ENCODE peak calls at places on chromosomes 6 and 20, in four cellular contexts. One of them, this sample, is unnamed.

GRCh38 chr20:18259730-18260129 is 28.6 kb upstream of the ZNF133 start:
- DNase-seq in HepG2: no peak
- DNase-seq in GM12878: no peak
- DNase-seq in K562: no peak
- DNase-seq in this sample: no peak

GRCh38 chr6:112683926-112684325 is 336.8 kb downstream of the RFPL4B start:
- DNase-seq in GM12878: no peak
- DNase-seq in HepG2: no peak
- DNase-seq in K562: no peak
- DNase-seq in this sample: no peak

GRCh38 chr6:71224011-71224410 is 64.6 kb upstream of the OGFRL1 start:
- DNase-seq in GM12878: no peak
- DNase-seq in HepG2: no peak
- DNase-seq in K562: no peak
- DNase-seq in this sample: no peak

GRCh38 chr20:965956-966355 is 36.2 kb downstream of the RSPO4 start:
- DNase-seq in K562: no peak
- DNase-seq in HepG2: no peak
- DNase-seq in GM12878: no peak
- DNase-seq in this sample: no peak

GRCh38 chr6:110618591-110619267 is 142.3 kb upstream of the SLC22A16 start:
- DNase-seq in HepG2: peak; percentile 28
- DNase-seq in K562: no peak
- DNase-seq in GM12878: peak; percentile 11
- DNase-seq in this sample: peak; percentile 49

GRCh38 chr20:19094959-19095541 is 117.4 kb upstream of the SLC24A3 start:
- DNase-seq in HepG2: no peak
- DNase-seq in K562: no peak
- DNase-seq in GM12878: no peak
- DNase-seq in this sample: no peak

GRCh38 chr6:36729169-36729549 is 31.5 kb downstream of the RAB44 start:
- DNase-seq in GM12878: no peak
- DNase-seq in HepG2: no peak
- DNase-seq in K562: no peak
- DNase-seq in this sample: no peak

GRCh38 chr6:123619156-123619555 is 17.6 kb downstream of the TRDN start:
- DNase-seq in GM12878: no peak
- DNase-seq in K562: no peak
- DNase-seq in HepG2: peak; percentile 4
- DNase-seq in this sample: no peak

GRCh38 chr6:39263299-39264037 is 34.2 kb upstream of the KCNK5 start:
- DNase-seq in K562: no peak
- DNase-seq in HepG2: no peak
- DNase-seq in GM12878: no peak
- DNase-seq in this sample: no peak

GRCh38 chr20:32067234-32067821 is 15.3 kb downstream of the HCK start:
- DNase-seq in GM12878: no peak
- DNase-seq in K562: no peak
- DNase-seq in HepG2: no peak
- DNase-seq in this sample: no peak

GRCh38 chr6:366972-367794 is 24.4 kb upstream of the IRF4 start:
- DNase-seq in HepG2: no peak
- DNase-seq in K562: no peak
- DNase-seq in GM12878: no peak
- DNase-seq in this sample: no peak

DNA sequence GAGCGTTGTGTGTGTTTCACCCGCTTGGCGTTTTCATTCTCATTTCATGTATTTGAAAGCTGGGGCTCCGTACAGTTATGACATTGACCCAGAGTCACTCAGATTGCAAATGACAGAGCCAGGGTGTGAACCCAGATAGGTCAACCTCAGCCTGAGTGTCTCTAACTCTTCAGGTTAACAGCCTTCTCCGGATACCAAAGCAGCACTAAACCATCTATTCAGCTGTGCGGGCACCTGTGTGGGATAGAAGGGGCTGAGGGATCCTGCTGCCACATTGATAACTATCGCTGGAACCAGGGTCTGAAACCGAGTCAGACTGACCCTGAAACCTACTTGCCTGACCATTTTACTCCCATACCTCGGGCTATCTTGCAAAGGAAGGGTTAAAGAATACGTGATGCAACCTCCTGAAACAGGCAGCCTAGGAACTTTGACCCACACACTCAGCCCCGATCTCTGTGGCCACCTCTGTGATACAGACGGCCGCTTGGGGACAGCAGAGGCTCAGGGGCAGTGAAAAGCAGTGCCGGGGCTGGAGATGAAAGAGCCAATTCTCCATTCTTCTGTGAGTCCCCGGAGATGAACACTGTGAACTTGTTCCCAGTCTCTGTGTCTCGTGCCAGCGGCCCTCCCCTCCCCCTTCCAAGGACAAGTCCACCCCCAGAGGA is 233.5 kb upstream of the QKI start:
- DNase-seq in HepG2: peak; percentile 91
- DNase-seq in K562: peak; percentile 33
- DNase-seq in GM12878: no peak
- DNase-seq in this sample: peak; percentile 72
- TF ChIP-seq FOXK2 in HepG2: no peak
- TF ChIP-seq FOXK2 in K562: no peak
- TF ChIP-seq FOXK2 in GM12878: no peak
- TF ChIP-seq FOXK2 in this sample: no peak

GRCh38 chr20:29873946-29874345 is 1383.5 kb upstream of the DEFB115 start:
- DNase-seq in GM12878: no peak
- DNase-seq in K562: no peak
- DNase-seq in HepG2: no peak
- DNase-seq in this sample: no peak
- TF ChIP-seq FOXK2 in GM12878: no peak
- TF ChIP-seq FOXK2 in K562: no peak
- TF ChIP-seq FOXK2 in HepG2: no peak
- TF ChIP-seq FOXK2 in this sample: no peak

DNA sequence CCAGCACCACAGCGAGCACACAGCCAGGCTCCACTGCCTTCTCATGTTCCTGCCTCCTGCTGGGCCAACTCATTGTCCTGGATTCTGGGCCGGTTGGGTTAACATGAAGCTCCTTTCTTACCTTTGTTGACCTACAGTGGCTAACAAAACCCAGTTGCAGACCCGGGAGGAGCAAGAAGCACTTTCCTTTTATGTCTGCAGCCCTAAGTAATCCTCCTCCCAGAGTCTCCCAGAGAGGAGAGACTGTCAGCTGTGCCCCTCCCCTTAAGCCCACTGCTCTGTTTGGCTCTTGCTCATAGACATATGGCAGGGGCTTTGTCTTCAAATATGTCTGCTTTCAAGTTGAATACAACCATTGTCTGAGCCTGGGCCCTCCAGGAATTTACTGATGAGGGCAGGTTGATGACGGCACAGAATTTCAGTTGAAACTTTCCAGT is 55.2 kb downstream of the PSMB1 start:
- DNase-seq in HepG2: no peak
- DNase-seq in K562: no peak
- DNase-seq in GM12878: no peak
- DNase-seq in this sample: no peak
- TF ChIP-seq FOXK2 in HepG2: no peak
- TF ChIP-seq FOXK2 in K562: no peak
- TF ChIP-seq FOXK2 in GM12878: no peak
- TF ChIP-seq FOXK2 in this sample: no peak

GRCh38 chr6:109143191-109143590 is 47.9 kb downstream of the CEP57L1 start:
- DNase-seq in K562: no peak
- DNase-seq in GM12878: no peak
- DNase-seq in HepG2: no peak
- DNase-seq in this sample: no peak

DNA sequence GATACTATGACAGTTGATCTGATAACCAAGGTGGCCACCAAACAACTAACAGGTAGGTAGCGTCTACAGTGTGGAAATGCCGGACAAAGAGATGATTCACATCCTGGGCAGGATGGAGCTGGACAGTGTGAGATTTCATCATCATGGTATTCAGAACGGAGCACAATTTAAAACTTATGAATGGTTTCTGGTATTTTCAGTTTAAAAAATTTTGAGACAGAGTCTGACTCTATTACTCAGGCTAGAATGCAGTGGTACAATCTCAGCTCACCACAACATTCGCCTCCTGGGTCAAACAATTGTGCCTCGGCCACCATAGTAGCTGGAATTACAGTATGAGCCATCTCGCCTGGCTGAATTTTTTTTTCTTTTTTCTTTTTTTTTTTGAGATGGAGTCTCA is 43.8 kb downstream of the CEP57L1 start:
- DNase-seq in HepG2: peak; percentile 39
- DNase-seq in K562: no peak
- DNase-seq in GM12878: no peak
- DNase-seq in this sample: no peak
- TF ChIP-seq FOXK2 in HepG2: no peak
- TF ChIP-seq FOXK2 in K562: no peak
- TF ChIP-seq FOXK2 in GM12878: no peak
- TF ChIP-seq FOXK2 in this sample: no peak

DNA sequence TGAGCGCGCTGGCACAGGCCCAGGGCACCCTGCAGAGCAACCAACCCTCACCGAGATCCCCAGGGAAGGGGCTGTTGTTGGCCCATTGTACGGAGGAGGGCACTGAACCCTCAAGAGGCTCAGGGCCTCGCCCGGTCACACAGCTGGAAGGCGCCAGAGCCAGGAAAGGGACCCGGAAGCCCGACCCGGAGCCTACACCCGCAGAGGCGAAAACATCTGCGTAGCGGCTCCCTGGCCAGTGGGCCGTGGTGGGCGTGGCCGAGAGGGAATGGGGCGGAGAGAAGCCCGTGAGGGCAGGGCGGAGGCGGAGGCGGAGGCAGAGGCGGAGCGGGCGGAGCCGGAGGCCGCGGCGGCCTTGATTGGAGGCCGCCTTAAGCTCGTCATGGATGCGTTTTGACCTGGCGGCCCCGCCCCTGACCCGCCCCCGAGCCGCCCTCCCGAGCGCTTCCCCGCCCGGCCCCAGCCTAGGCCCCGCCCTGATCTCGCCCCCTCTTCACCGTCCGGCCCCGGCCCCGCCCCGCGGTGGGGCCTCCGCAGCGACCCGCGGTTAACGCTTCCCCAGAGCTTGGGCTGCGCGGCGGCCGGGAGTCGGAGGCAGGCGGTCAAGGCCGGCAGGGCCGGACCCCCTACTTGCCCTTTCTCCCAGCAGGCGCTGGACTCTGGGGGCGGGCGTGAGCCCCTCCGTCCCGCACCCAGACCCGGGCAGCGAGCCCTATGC is 2.1 kb upstream of the MRGBP start:
- DNase-seq in HepG2: peak; percentile 94
- DNase-seq in K562: peak; percentile 96
- DNase-seq in GM12878: peak; percentile 79
- DNase-seq in this sample: peak; percentile 94
- TF ChIP-seq FOXK2 in HepG2: no peak
- TF ChIP-seq FOXK2 in K562: no peak
- TF ChIP-seq FOXK2 in GM12878: no peak
- TF ChIP-seq FOXK2 in this sample: no peak

GRCh38 chr6:158517038-158517437 is 42.9 kb upstream of the TMEM181 start:
- DNase-seq in K562: no peak
- DNase-seq in GM12878: no peak
- DNase-seq in HepG2: no peak
- DNase-seq in this sample: no peak

GRCh38 chr6:158514991-158515390 is 44.9 kb upstream of the TMEM181 start:
- DNase-seq in K562: no peak
- DNase-seq in HepG2: no peak
- DNase-seq in GM12878: no peak
- DNase-seq in this sample: no peak

GRCh38 chr6:158516098-158516497 is 43.8 kb upstream of the TMEM181 start:
- DNase-seq in K562: no peak
- DNase-seq in HepG2: no peak
- DNase-seq in GM12878: no peak
- DNase-seq in this sample: no peak

GRCh38 chr6:158512809-158513208 is 47.1 kb upstream of the TMEM181 start:
- DNase-seq in K562: no peak
- DNase-seq in GM12878: no peak
- DNase-seq in HepG2: no peak
- DNase-seq in this sample: no peak

DNA sequence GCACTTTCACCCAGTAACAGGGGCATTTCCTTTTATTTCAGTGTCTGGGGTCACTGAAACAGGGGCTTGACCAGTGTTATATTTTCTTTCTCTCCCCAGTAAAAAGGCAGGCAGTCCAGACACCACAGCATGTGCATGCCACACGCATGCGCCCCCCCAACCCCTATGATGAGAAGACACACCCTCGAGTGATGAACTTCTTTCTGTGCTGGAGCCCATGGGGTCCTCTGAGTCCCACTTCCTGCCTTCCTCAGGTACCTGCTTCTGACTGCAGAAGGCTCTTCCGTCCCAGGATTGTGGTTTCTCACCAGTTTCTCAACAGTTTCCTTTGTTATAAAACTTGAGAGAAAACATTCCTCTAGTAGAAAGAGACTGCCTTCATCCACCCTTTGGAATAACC is 45.7 kb upstream of the TMEM181 start:
- DNase-seq in K562: no peak
- DNase-seq in HepG2: no peak
- DNase-seq in GM12878: no peak
- DNase-seq in this sample: no peak
- TF ChIP-seq FOXK2 in K562: no peak
- TF ChIP-seq FOXK2 in HepG2: no peak
- TF ChIP-seq FOXK2 in GM12878: no peak
- TF ChIP-seq FOXK2 in this sample: no peak

GRCh38 chr20:43958626-43959025 is 44.0 kb downstream of the TOX2 start:
- DNase-seq in K562: no peak
- DNase-seq in HepG2: no peak
- DNase-seq in GM12878: no peak
- DNase-seq in this sample: no peak
- TF ChIP-seq FOXK2 in K562: no peak
- TF ChIP-seq FOXK2 in HepG2: no peak
- TF ChIP-seq FOXK2 in GM12878: no peak
- TF ChIP-seq FOXK2 in this sample: no peak

This sample was measured in HEK293T.